ENCODE peak calls at places on chromosomes 3 and 15, in six cellular contexts. J, I, T, H, D and Z are unnamed samples.

GRCh38 chr15:61621146-61621545 is 392.0 kb upstream of the RORA start:
- DNase-seq in J (no peak), I (peak), T (no peak), H (peak), D (peak), Z (no peak)

GRCh38 chr3:42562047-42562907 is 19.5 kb downstream of the SEC22C start:
- DNase-seq in J (no peak), I (no peak), T (no peak), H (no peak), D (no peak), Z (no peak)

GRCh38 chr3:52534281-52535183 is 875 bp upstream of the NT5DC2 start:
- DNase-seq in J (peak), I (peak), T (no peak), H (peak), D (no peak), Z (peak)

GRCh38 chr15:98785796-98786581 is 137.7 kb downstream of the IGF1R start:
- DNase-seq in J (no peak), I (no peak), T (no peak), H (no peak), D (no peak), Z (no peak)

GRCh38 chr15:94451461-94451860 is 220.1 kb downstream of the MCTP2 start:
- DNase-seq in J (no peak), I (no peak), T (no peak), H (no peak), D (no peak), Z (no peak)

GRCh38 chr3:100401674-100402036 is 316 bp downstream of the LNP1 start:
- DNase-seq in J (peak), I (peak), T (no peak), H (peak), D (peak), Z (peak)

GRCh38 chr3:144923051-144923450 is 951.4 kb downstream of the DIPK2A start:
- DNase-seq in J (no peak), I (no peak), T (no peak), H (no peak), D (no peak), Z (no peak)

GRCh38 chr3:58356054-58356453 is 23.4 kb downstream of the PXK start:
- DNase-seq in J (peak), I (no peak), T (no peak), H (no peak), D (no peak), Z (no peak)

GRCh38 chr3:11651900-11652299 is 8.2 kb upstream of the VGLL4 start:
- DNase-seq in J (no peak), I (no peak), T (no peak), H (no peak), D (no peak), Z (no peak)

GRCh38 chr15:82044373-82045178 is 1.2 kb downstream of the MEX3B start:
- DNase-seq in J (peak), I (peak), T (peak), H (peak), D (peak), Z (peak)

DNA sequence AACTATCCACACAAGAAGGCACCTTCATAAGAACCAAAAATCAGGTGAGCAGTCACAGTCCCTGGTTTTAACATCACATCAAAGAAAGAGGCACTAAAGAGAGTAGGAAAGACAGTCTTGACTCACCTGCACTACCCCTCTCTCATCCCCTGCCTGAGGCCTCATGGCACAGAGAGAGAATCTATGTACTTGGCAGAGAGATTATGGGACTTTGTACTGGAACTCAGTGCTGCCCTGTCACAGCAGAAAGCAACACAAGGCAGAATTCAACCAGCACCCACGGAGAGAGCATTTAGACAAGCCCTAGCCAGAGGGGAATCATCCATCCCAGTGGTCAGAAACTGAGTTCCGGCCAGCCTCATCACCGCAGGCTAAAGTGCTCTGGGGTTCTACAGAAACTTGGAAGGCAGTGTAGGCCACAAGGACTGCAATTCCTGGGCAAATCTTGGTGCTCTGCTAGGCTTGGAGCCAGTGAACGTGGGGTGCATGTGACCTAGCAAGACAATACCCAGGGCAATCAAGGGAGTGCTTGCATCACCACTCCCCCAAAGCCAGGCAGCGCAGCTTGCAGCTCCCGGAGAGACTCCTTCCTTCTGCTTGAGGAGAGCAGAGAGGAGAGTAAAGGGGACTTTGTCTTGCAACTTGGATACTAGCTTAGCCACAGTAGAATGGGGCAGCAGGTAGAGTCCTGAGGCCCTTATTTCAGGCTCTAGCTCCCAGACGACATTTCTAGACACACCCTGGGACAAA is 8.5 kb upstream of the RUVBL1 start:
- DNase-seq in J (no peak), I (no peak), T (no peak), H (no peak), D (no peak), Z (no peak)
- H3K4me3 ChIP-seq in J (no peak), I (no peak), T (no peak), H (no peak), D (no peak), Z (no peak)

DNA sequence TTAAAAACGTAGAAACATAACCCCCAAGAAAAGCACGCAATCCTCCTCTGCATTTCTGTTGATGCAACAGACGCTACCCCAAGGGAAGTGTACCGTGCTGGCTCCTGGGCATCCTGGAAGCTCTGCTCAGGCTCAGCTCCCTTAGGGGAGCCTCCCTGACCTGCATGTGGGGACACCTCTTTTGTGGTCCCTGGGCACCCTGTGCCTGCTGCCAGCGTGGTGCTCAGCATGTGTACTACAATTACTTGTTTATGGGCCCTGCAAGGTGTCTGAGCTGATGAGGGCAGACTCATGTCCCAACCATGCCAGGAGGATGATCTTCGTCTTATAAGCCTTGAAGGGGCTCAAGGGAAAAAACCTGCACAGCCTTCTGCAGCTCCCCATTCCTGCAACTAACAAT is 18.3 kb downstream of the EHD4 start:
- DNase-seq in J (peak), I (no peak), T (no peak), H (no peak), D (no peak), Z (no peak)
- H3K27ac ChIP-seq in J (no peak), I (no peak), T (no peak), H (no peak), D (no peak), Z (no peak)

DNA sequence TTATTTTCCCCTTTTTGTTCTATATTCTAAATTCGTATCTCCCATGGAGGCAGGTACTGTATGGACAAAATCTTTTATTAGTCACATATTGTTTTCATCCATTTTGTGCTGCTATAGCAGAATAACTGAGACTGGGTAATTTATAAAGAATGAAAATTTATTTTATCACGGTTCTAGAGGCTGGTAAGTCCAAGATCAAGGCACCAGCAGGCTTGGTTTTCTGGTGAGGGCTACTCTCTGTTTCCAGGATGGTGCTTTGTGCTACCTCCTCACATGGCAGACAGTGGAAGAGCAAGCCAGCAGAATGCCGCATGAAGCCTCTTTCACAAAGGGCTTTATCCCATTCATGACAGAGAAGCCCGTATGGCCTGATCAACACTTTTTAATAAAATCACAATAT is 421.9 kb upstream of the TPRG1 start:
- DNase-seq in J (no peak), I (no peak), T (no peak), H (no peak), D (no peak), Z (no peak)
- H3K4me3 ChIP-seq in J (no peak), I (no peak), T (no peak), H (no peak), D (no peak), Z (no peak)

GRCh38 chr3:158571969-158572765 is 1.2 kb downstream of the MLF1 start:
- DNase-seq in J (no peak), I (no peak), T (no peak), H (no peak), D (no peak), Z (no peak)
- H3K27ac ChIP-seq in J (peak), I (peak), T (no peak), H (no peak), D (no peak), Z (no peak)

DNA sequence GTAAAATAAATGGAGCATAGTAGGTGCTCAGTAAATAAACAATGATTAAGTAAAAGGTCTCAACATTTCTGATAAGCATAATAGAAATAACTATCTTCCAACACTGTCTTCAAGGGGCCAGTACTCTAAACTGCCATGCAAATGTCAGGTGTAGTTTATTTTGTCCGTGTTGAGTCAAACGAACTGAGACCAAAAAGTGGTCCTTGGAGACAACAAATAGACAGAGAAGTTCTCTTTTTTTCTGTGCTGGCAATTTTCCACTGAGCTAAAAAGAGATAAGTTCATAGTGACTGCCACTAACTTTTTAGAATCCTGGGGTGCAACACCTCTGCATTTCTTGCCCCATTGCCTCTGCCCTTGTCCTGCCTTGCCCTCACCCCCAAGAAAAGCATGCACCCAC is 14.7 kb upstream of the MBNL1 start:
- DNase-seq in J (no peak), I (no peak), T (no peak), H (no peak), D (no peak), Z (no peak)
- H3K4me3 ChIP-seq in J (no peak), I (no peak), T (no peak), H (no peak), D (no peak), Z (no peak)

GRCh38 chr3:138284957-138285477 is 44.6 kb downstream of the NME9 start:
- DNase-seq in J (no peak), I (no peak), T (no peak), H (no peak), D (no peak), Z (no peak)

GRCh38 chr3:138281561-138281960 is 48.1 kb downstream of the NME9 start:
- DNase-seq in J (no peak), I (no peak), T (no peak), H (no peak), D (no peak), Z (no peak)

GRCh38 chr3:138284079-138284478 is 45.6 kb downstream of the NME9 start:
- DNase-seq in J (no peak), I (no peak), T (no peak), H (no peak), D (no peak), Z (no peak)

DNA sequence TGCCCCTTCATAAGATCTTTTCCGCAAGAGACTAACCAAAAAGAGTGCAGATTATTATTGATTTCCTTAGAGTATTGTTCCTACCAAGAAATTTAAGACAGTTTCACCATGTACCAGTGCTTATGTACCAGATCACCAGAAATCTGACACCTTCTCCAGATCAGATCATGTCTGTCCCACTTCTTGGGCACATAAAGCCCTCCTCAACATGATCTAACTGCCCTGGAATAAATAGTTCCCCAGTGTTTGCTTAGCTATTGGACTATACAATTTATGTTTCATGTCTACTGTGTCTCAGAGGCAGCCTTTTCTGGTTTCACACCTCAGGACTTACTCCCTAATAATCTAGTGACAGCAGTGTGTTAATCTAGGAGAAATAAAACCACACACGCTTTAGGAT is 46.8 kb downstream of the NME9 start:
- DNase-seq in J (no peak), I (no peak), T (no peak), H (no peak), D (no peak), Z (no peak)
- H3K27ac ChIP-seq in J (no peak), I (no peak), T (no peak), H (no peak), D (no peak), Z (no peak)

GRCh38 chr3:149647285-149647684 is 10.5 kb downstream of the WWTR1 start:
- DNase-seq in J (no peak), I (no peak), T (no peak), H (no peak), D (no peak), Z (no peak)
- H3K4me3 ChIP-seq in J (no peak), I (no peak), T (no peak), H (no peak), D (no peak), Z (no peak)

DNA sequence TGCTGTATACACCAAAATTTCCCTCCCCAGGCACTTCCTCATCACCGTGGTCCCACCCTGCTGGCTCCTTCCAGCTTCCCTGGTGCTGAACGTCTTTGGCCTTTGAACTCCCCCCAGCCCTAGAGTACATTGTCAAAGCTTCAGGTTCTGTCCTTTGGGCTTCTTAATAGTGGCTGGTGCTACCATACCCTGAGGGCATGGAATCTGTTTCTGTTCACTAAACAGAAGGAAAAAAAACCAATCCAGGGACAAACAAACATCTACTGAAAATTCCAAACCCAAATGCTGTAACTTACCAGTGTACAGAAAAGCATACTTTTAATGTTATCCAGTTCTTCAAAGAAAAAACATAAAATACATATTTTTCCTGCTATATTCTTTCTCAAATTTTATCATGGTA is 148.7 kb downstream of the MYLK start:
- DNase-seq in J (no peak), I (no peak), T (no peak), H (no peak), D (no peak), Z (no peak)
- H3K27ac ChIP-seq in J (no peak), I (no peak), T (peak), H (no peak), D (no peak), Z (no peak)

GRCh38 chr3:157088133-157088488 is 71.8 kb downstream of the CCNL1 start:
- DNase-seq in J (no peak), I (no peak), T (no peak), H (no peak), D (no peak), Z (no peak)
- H3K4me3 ChIP-seq in J (peak), I (peak), T (peak), H (peak), D (peak), Z (peak)